ENCODE peak calls at places on chromosomes 2 and 18, in eight cellular contexts. One of them, this sample, is unnamed.

GRCh38 chr2:64795024-64795592 is 141.4 kb upstream of the SERTAD2 start:
- DNase-seq in colonic mucosa: no peak
- DNase-seq in HL-60: no peak
- DNase-seq in AG10803: no peak
- DNase-seq in GM06990: no peak
- DNase-seq in fibroblast of the aortic adventitia: no peak
- DNase-seq in lower leg skin: no peak
- DNase-seq in fibroblast of mammary gland: no peak
- DNase-seq in this sample: no peak

GRCh38 chr18:59325965-59326364 is 7.5 kb upstream of the CPLX4 start:
- DNase-seq in colonic mucosa: no peak
- DNase-seq in HL-60: no peak
- DNase-seq in AG10803: no peak
- DNase-seq in GM06990: no peak
- DNase-seq in fibroblast of the aortic adventitia: no peak
- DNase-seq in lower leg skin: no peak
- DNase-seq in fibroblast of mammary gland: no peak
- DNase-seq in this sample: no peak

GRCh38 chr2:128348505-128349065 is 29.9 kb upstream of the HS6ST1 start:
- DNase-seq in colonic mucosa: no peak
- DNase-seq in HL-60: no peak
- DNase-seq in AG10803: no peak
- DNase-seq in GM06990: no peak
- DNase-seq in fibroblast of the aortic adventitia: no peak
- DNase-seq in lower leg skin: peak
- DNase-seq in fibroblast of mammary gland: no peak
- DNase-seq in this sample: no peak

GRCh38 chr18:67728364-67728763 is 211.8 kb upstream of the DSEL start:
- DNase-seq in colonic mucosa: no peak
- DNase-seq in HL-60: no peak
- DNase-seq in AG10803: no peak
- DNase-seq in GM06990: no peak
- DNase-seq in fibroblast of the aortic adventitia: no peak
- DNase-seq in lower leg skin: no peak
- DNase-seq in fibroblast of mammary gland: no peak
- DNase-seq in this sample: no peak

GRCh38 chr2:28366496-28367282 is 26.0 kb upstream of the FOSL2 start:
- DNase-seq in colonic mucosa: peak
- DNase-seq in HL-60: peak
- DNase-seq in AG10803: no peak
- DNase-seq in GM06990: no peak
- DNase-seq in fibroblast of the aortic adventitia: peak
- DNase-seq in lower leg skin: no peak
- DNase-seq in fibroblast of mammary gland: no peak
- DNase-seq in this sample: peak

GRCh38 chr2:185978634-185979405 is 240.2 kb downstream of the FSIP2 start:
- DNase-seq in colonic mucosa: no peak
- DNase-seq in HL-60: no peak
- DNase-seq in AG10803: peak
- DNase-seq in GM06990: no peak
- DNase-seq in fibroblast of the aortic adventitia: peak
- DNase-seq in lower leg skin: no peak
- DNase-seq in fibroblast of mammary gland: peak
- DNase-seq in this sample: no peak

GRCh38 chr2:35080231-35080905 is 1275.2 kb upstream of the CRIM1 start:
- DNase-seq in colonic mucosa: no peak
- DNase-seq in HL-60: no peak
- DNase-seq in AG10803: no peak
- DNase-seq in GM06990: no peak
- DNase-seq in fibroblast of the aortic adventitia: no peak
- DNase-seq in lower leg skin: no peak
- DNase-seq in fibroblast of mammary gland: no peak
- DNase-seq in this sample: no peak

GRCh38 chr18:59833785-59834184 is 66.0 kb upstream of the PMAIP1 start:
- DNase-seq in colonic mucosa: no peak
- DNase-seq in HL-60: no peak
- DNase-seq in AG10803: no peak
- DNase-seq in GM06990: no peak
- DNase-seq in fibroblast of the aortic adventitia: no peak
- DNase-seq in lower leg skin: no peak
- DNase-seq in fibroblast of mammary gland: no peak
- DNase-seq in this sample: no peak

GRCh38 chr18:38930881-38931753 is 1365.5 kb upstream of the CELF4 start:
- DNase-seq in colonic mucosa: no peak
- DNase-seq in HL-60: no peak
- DNase-seq in AG10803: no peak
- DNase-seq in GM06990: no peak
- DNase-seq in fibroblast of the aortic adventitia: no peak
- DNase-seq in lower leg skin: no peak
- DNase-seq in fibroblast of mammary gland: no peak
- DNase-seq in this sample: no peak

GRCh38 chr2:41959760-41960159 is 88.1 kb upstream of the PKDCC start:
- DNase-seq in colonic mucosa: no peak
- DNase-seq in HL-60: no peak
- DNase-seq in AG10803: no peak
- DNase-seq in GM06990: no peak
- DNase-seq in fibroblast of the aortic adventitia: no peak
- DNase-seq in lower leg skin: no peak
- DNase-seq in fibroblast of mammary gland: no peak
- DNase-seq in this sample: no peak

GRCh38 chr2:239316562-239317465 is 84.0 kb downstream of the HDAC4 start:
- DNase-seq in colonic mucosa: peak
- DNase-seq in HL-60: no peak
- DNase-seq in AG10803: peak
- DNase-seq in GM06990: no peak
- DNase-seq in fibroblast of the aortic adventitia: peak
- DNase-seq in lower leg skin: peak
- DNase-seq in fibroblast of mammary gland: peak
- DNase-seq in this sample: no peak

GRCh38 chr18:39455300-39455699 is 1889.7 kb upstream of the CELF4 start:
- DNase-seq in colonic mucosa: no peak
- DNase-seq in HL-60: no peak
- DNase-seq in AG10803: peak
- DNase-seq in GM06990: no peak
- DNase-seq in fibroblast of the aortic adventitia: peak
- DNase-seq in lower leg skin: no peak
- DNase-seq in fibroblast of mammary gland: peak
- DNase-seq in this sample: peak

GRCh38 chr2:3628800-3629199 is 29.2 kb upstream of the ALLC start:
- DNase-seq in colonic mucosa: no peak
- DNase-seq in HL-60: peak
- DNase-seq in AG10803: no peak
- DNase-seq in GM06990: no peak
- DNase-seq in fibroblast of the aortic adventitia: no peak
- DNase-seq in lower leg skin: peak
- DNase-seq in fibroblast of mammary gland: no peak
- DNase-seq in this sample: peak

GRCh38 chr18:34787931-34788532 is 77.9 kb downstream of the DTNA start:
- DNase-seq in colonic mucosa: peak
- DNase-seq in HL-60: peak
- DNase-seq in AG10803: peak
- DNase-seq in GM06990: peak
- DNase-seq in fibroblast of the aortic adventitia: peak
- DNase-seq in lower leg skin: no peak
- DNase-seq in fibroblast of mammary gland: peak
- DNase-seq in this sample: peak

GRCh38 chr2:129254718-129255117 is 724.7 kb upstream of the RAB6C start:
- DNase-seq in colonic mucosa: no peak
- DNase-seq in HL-60: no peak
- DNase-seq in AG10803: no peak
- DNase-seq in GM06990: no peak
- DNase-seq in fibroblast of the aortic adventitia: no peak
- DNase-seq in lower leg skin: no peak
- DNase-seq in fibroblast of mammary gland: no peak
- DNase-seq in this sample: no peak

GRCh38 chr2:22902662-22903165 is 482.3 kb upstream of the KLHL29 start:
- DNase-seq in colonic mucosa: no peak
- DNase-seq in HL-60: no peak
- DNase-seq in AG10803: no peak
- DNase-seq in GM06990: no peak
- DNase-seq in fibroblast of the aortic adventitia: no peak
- DNase-seq in lower leg skin: no peak
- DNase-seq in fibroblast of mammary gland: no peak
- DNase-seq in this sample: no peak

GRCh38 chr2:190656301-190656700 is 7.4 kb downstream of the NAB1 start:
- DNase-seq in colonic mucosa: no peak
- DNase-seq in HL-60: no peak
- DNase-seq in AG10803: no peak
- DNase-seq in GM06990: no peak
- DNase-seq in fibroblast of the aortic adventitia: no peak
- DNase-seq in lower leg skin: no peak
- DNase-seq in fibroblast of mammary gland: no peak
- DNase-seq in this sample: no peak

GRCh38 chr18:77223653-77224052 is 26.0 kb upstream of the GALR1 start:
- DNase-seq in colonic mucosa: no peak
- DNase-seq in HL-60: no peak
- DNase-seq in AG10803: peak
- DNase-seq in GM06990: no peak
- DNase-seq in fibroblast of the aortic adventitia: peak
- DNase-seq in lower leg skin: no peak
- DNase-seq in fibroblast of mammary gland: peak
- DNase-seq in this sample: peak

GRCh38 chr18:11955299-11956029 is 25.8 kb upstream of the IMPA2 start:
- DNase-seq in colonic mucosa: no peak
- DNase-seq in HL-60: peak
- DNase-seq in AG10803: peak
- DNase-seq in GM06990: no peak
- DNase-seq in fibroblast of the aortic adventitia: peak
- DNase-seq in lower leg skin: peak
- DNase-seq in fibroblast of mammary gland: peak
- DNase-seq in this sample: peak

DNA sequence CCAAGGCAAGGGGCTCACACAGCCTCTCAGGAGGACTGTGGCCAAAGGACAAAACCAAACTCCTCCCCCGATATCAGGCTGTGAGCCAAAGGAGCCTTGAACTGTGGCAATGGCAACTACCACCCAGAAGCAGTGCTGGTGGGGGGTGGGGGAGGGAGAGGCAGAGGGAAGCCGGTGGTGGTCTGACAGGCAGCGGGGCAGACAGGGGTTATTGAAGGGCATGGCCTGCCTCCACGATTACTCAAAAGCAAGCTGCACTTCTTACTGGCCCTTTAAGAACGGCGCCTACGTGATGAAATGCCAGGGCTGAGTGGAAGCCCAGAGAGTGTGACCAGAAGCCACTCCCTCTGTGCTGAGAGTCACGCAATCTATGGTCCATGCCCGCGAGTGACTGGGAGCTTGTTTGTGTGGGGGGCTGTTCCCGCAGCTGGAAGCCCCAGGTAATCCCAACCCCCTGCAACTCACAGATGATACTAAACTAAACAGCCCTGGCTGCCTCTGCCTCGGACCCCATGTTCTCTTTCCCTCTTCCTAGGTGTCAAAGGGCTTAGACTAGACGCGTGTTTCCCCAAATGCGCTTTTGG is 128.2 kb upstream of the CXCR4 start:
- DNase-seq in colonic mucosa: peak
- DNase-seq in HL-60: peak
- DNase-seq in AG10803: peak
- DNase-seq in GM06990: no peak
- DNase-seq in fibroblast of the aortic adventitia: peak
- DNase-seq in lower leg skin: peak
- DNase-seq in fibroblast of mammary gland: peak
- DNase-seq in this sample: peak
- H3K4me3 ChIP-seq in colonic mucosa: no peak
- H3K4me3 ChIP-seq in HL-60: peak
- H3K4me3 ChIP-seq in AG10803: no peak
- H3K4me3 ChIP-seq in GM06990: no peak
- H3K4me3 ChIP-seq in fibroblast of the aortic adventitia: no peak
- H3K4me3 ChIP-seq in lower leg skin: no peak
- H3K4me3 ChIP-seq in fibroblast of mammary gland: no peak
- H3K4me3 ChIP-seq in this sample: peak

DNA sequence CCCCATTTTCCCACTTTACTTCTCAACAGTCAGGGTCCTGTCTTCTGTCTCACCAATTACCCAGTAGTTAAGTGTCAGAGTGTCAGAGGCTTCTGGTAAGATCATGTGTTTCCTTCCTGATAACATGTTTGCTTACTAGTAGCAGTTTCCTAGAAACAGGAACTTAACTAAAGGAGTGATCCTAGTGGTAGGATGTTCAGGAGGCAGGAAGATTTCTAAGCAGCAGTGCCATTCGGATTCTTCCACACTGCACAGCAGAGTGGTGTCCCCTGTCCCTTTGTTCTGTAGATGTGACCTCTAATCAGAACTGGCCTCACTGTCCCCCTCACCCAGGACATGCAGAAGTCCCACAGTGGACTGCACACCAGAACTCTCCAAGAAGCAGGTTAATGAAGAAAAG is 221.8 kb upstream of the OSR1 start:
- DNase-seq in colonic mucosa: no peak
- DNase-seq in HL-60: no peak
- DNase-seq in AG10803: peak
- DNase-seq in GM06990: no peak
- DNase-seq in fibroblast of the aortic adventitia: no peak
- DNase-seq in lower leg skin: no peak
- DNase-seq in fibroblast of mammary gland: no peak
- DNase-seq in this sample: peak
- TF ChIP-seq CTCF in colonic mucosa: no peak
- TF ChIP-seq CTCF in HL-60: no peak
- TF ChIP-seq CTCF in AG10803: no peak
- TF ChIP-seq CTCF in GM06990: no peak
- TF ChIP-seq CTCF in fibroblast of the aortic adventitia: no peak
- TF ChIP-seq CTCF in lower leg skin: no peak
- TF ChIP-seq CTCF in fibroblast of mammary gland: no peak
- TF ChIP-seq CTCF in this sample: no peak

GRCh38 chr2:138503087-138503442 is 1.5 kb downstream of the SPOPL start:
- DNase-seq in colonic mucosa: no peak
- DNase-seq in HL-60: peak
- DNase-seq in AG10803: peak
- DNase-seq in GM06990: no peak
- DNase-seq in fibroblast of the aortic adventitia: no peak
- DNase-seq in lower leg skin: no peak
- DNase-seq in fibroblast of mammary gland: no peak
- DNase-seq in this sample: peak
- H3K4me3 ChIP-seq in colonic mucosa: peak
- H3K4me3 ChIP-seq in HL-60: peak
- H3K4me3 ChIP-seq in AG10803: peak
- H3K4me3 ChIP-seq in GM06990: peak
- H3K4me3 ChIP-seq in fibroblast of the aortic adventitia: peak
- H3K4me3 ChIP-seq in lower leg skin: no peak
- H3K4me3 ChIP-seq in fibroblast of mammary gland: peak
- H3K4me3 ChIP-seq in this sample: peak

GRCh38 chr2:13035866-13036265 is 319.1 kb downstream of the TRIB2 start:
- DNase-seq in colonic mucosa: no peak
- DNase-seq in HL-60: no peak
- DNase-seq in AG10803: no peak
- DNase-seq in GM06990: no peak
- DNase-seq in fibroblast of the aortic adventitia: no peak
- DNase-seq in lower leg skin: no peak
- DNase-seq in fibroblast of mammary gland: no peak
- DNase-seq in this sample: no peak

GRCh38 chr2:13034861-13035260 is 318.1 kb downstream of the TRIB2 start:
- DNase-seq in colonic mucosa: no peak
- DNase-seq in HL-60: no peak
- DNase-seq in AG10803: no peak
- DNase-seq in GM06990: no peak
- DNase-seq in fibroblast of the aortic adventitia: no peak
- DNase-seq in lower leg skin: no peak
- DNase-seq in fibroblast of mammary gland: no peak
- DNase-seq in this sample: peak

DNA sequence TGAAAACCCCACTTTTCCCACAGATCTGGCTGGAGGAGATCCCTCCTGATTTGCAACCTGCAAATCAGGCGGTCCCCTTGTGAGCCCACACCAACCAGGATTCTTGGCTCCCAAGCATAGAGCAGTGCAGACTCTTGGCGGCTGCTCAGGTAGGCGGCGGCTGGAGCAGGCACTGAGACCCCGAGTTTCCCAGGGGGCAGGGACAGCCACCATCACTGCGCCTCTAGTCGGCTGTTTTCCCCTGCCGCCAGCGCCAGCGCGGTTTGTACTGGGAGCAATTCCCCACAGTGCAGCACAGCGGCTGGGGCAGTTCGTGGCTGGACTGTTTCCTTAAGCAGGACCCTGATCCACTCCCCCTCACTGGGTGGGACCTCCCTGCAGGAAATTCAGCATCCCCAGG is 323.3 kb downstream of the TRIB2 start:
- DNase-seq in colonic mucosa: no peak
- DNase-seq in HL-60: no peak
- DNase-seq in AG10803: no peak
- DNase-seq in GM06990: no peak
- DNase-seq in fibroblast of the aortic adventitia: no peak
- DNase-seq in lower leg skin: no peak
- DNase-seq in fibroblast of mammary gland: no peak
- DNase-seq in this sample: no peak
- TF ChIP-seq CTCF in colonic mucosa: no peak
- TF ChIP-seq CTCF in HL-60: no peak
- TF ChIP-seq CTCF in AG10803: no peak
- TF ChIP-seq CTCF in GM06990: no peak
- TF ChIP-seq CTCF in fibroblast of the aortic adventitia: no peak
- TF ChIP-seq CTCF in lower leg skin: no peak
- TF ChIP-seq CTCF in fibroblast of mammary gland: no peak
- TF ChIP-seq CTCF in this sample: no peak